ENCODE peak calls at places on chromosome 6, in four cellular contexts. One of them, this sample, is unnamed.

GRCh38 chr6:88455317-88455716 is 289.2 kb upstream of the CNR1 start:
- DNase-seq in K562: no peak
- DNase-seq in HepG2: no peak
- DNase-seq in GM12878: no peak
- DNase-seq in this sample: no peak

GRCh38 chr6:31308050-31308844 is 36.4 kb upstream of the HLA-C start:
- DNase-seq in K562: peak
- DNase-seq in HepG2: no peak
- DNase-seq in GM12878: no peak
- DNase-seq in this sample: no peak

GRCh38 chr6:108782231-108783041 is 65.8 kb upstream of the ARMC2 start:
- DNase-seq in K562: peak
- DNase-seq in HepG2: peak
- DNase-seq in GM12878: no peak
- DNase-seq in this sample: peak

GRCh38 chr6:11667876-11668275 is 110.7 kb downstream of the ADTRP start:
- DNase-seq in K562: no peak
- DNase-seq in HepG2: no peak
- DNase-seq in GM12878: no peak
- DNase-seq in this sample: no peak

GRCh38 chr6:128282956-128283355 is 237.4 kb downstream of the PTPRK start:
- DNase-seq in K562: no peak
- DNase-seq in HepG2: no peak
- DNase-seq in GM12878: no peak
- DNase-seq in this sample: no peak

GRCh38 chr6:158170656-158171081 is 2.5 kb downstream of the GTF2H5 start:
- DNase-seq in K562: no peak
- DNase-seq in HepG2: peak
- DNase-seq in GM12878: no peak
- DNase-seq in this sample: no peak

GRCh38 chr6:4603291-4603690 is 172.9 kb upstream of the CDYL start:
- DNase-seq in K562: no peak
- DNase-seq in HepG2: no peak
- DNase-seq in GM12878: no peak
- DNase-seq in this sample: no peak

GRCh38 chr6:129748212-129748900 is 38.4 kb upstream of the ARHGAP18 start:
- DNase-seq in K562: peak
- DNase-seq in HepG2: peak
- DNase-seq in GM12878: peak
- DNase-seq in this sample: no peak

GRCh38 chr6:360791-361373 is 30.7 kb upstream of the IRF4 start:
- DNase-seq in K562: no peak
- DNase-seq in HepG2: no peak
- DNase-seq in GM12878: no peak
- DNase-seq in this sample: no peak

GRCh38 chr6:114040871-114041270 is 69.9 kb upstream of the HDAC2 start:
- DNase-seq in K562: no peak
- DNase-seq in HepG2: no peak
- DNase-seq in GM12878: no peak
- DNase-seq in this sample: no peak

GRCh38 chr6:116229287-116229913 is 24.5 kb downstream of the TSPYL4 start:
- DNase-seq in K562: peak
- DNase-seq in HepG2: no peak
- DNase-seq in GM12878: no peak
- DNase-seq in this sample: peak

GRCh38 chr6:128494440-128494839 is 26.0 kb downstream of the PTPRK start:
- DNase-seq in K562: no peak
- DNase-seq in HepG2: no peak
- DNase-seq in GM12878: no peak
- DNase-seq in this sample: no peak

GRCh38 chr6:89582669-89583325 is 55.8 kb downstream of the LYRM2 start:
- DNase-seq in K562: no peak
- DNase-seq in HepG2: no peak
- DNase-seq in GM12878: no peak
- DNase-seq in this sample: no peak

GRCh38 chr6:115001726-115002436 is 659.1 kb upstream of the HS3ST5 start:
- DNase-seq in K562: no peak
- DNase-seq in HepG2: peak
- DNase-seq in GM12878: no peak
- DNase-seq in this sample: no peak

GRCh38 chr6:134420638-134421181 is 102.8 kb upstream of the SGK1 start:
- DNase-seq in K562: no peak
- DNase-seq in HepG2: no peak
- DNase-seq in GM12878: no peak
- DNase-seq in this sample: no peak

GRCh38 chr6:18507018-18507415 is 119.9 kb downstream of the RNF144B start:
- DNase-seq in K562: no peak
- DNase-seq in HepG2: no peak
- DNase-seq in GM12878: no peak
- DNase-seq in this sample: no peak

GRCh38 chr6:110399219-110400071 is 15.9 kb downstream of the DDO start:
- DNase-seq in K562: no peak
- DNase-seq in HepG2: no peak
- DNase-seq in GM12878: no peak
- DNase-seq in this sample: no peak

GRCh38 chr6:119966484-119966883 is 616.9 kb upstream of the MAN1A1 start:
- DNase-seq in K562: peak
- DNase-seq in HepG2: peak
- DNase-seq in GM12878: no peak
- DNase-seq in this sample: no peak

GRCh38 chr6:37676071-37676470 is 21.6 kb downstream of the MDGA1 start:
- DNase-seq in K562: no peak
- DNase-seq in HepG2: no peak
- DNase-seq in GM12878: no peak
- DNase-seq in this sample: no peak

GRCh38 chr6:82492134-82492533 is 128.5 kb downstream of the TPBG start:
- DNase-seq in K562: no peak
- DNase-seq in HepG2: no peak
- DNase-seq in GM12878: no peak
- DNase-seq in this sample: no peak

GRCh38 chr6:159807150-159807859 is 7.2 kb downstream of the PNLDC1 start:
- DNase-seq in K562: no peak
- DNase-seq in HepG2: peak
- DNase-seq in GM12878: no peak
- DNase-seq in this sample: no peak

GRCh38 chr6:139515511-139515910 is 141.1 kb upstream of the CITED2 start:
- DNase-seq in K562: no peak
- DNase-seq in HepG2: peak
- DNase-seq in GM12878: no peak
- DNase-seq in this sample: no peak

GRCh38 chr6:36853325-36853724 is 14.1 kb upstream of the CPNE5 start:
- DNase-seq in K562: no peak
- DNase-seq in HepG2: no peak
- DNase-seq in GM12878: no peak
- DNase-seq in this sample: no peak

GRCh38 chr6:18413320-18413830 is 26.2 kb downstream of the RNF144B start:
- DNase-seq in K562: no peak
- DNase-seq in HepG2: no peak
- DNase-seq in GM12878: no peak
- DNase-seq in this sample: no peak

GRCh38 chr6:25387921-25388320 is 108.7 kb downstream of the CARMIL1 start:
- DNase-seq in K562: no peak
- DNase-seq in HepG2: no peak
- DNase-seq in GM12878: no peak
- DNase-seq in this sample: no peak

GRCh38 chr6:36968266-36968977 is 13.9 kb downstream of the PI16 start:
- DNase-seq in K562: no peak
- DNase-seq in HepG2: no peak
- DNase-seq in GM12878: no peak
- DNase-seq in this sample: no peak

GRCh38 chr6:116570856-116571682 is at the start of gene RWDD1:
- DNase-seq in K562: peak
- DNase-seq in HepG2: peak
- DNase-seq in GM12878: peak
- DNase-seq in this sample: peak

GRCh38 chr6:3232017-3232838 is 4.8 kb upstream of the TUBB2B start:
- DNase-seq in K562: no peak
- DNase-seq in HepG2: no peak
- DNase-seq in GM12878: no peak
- DNase-seq in this sample: no peak

GRCh38 chr6:136526937-136527336 is 23.3 kb downstream of the MAP7 start:
- DNase-seq in K562: no peak
- DNase-seq in HepG2: no peak
- DNase-seq in GM12878: no peak
- DNase-seq in this sample: no peak

GRCh38 chr6:28940294-28940858 is 16.6 kb upstream of the TRIM27 start:
- DNase-seq in K562: peak
- DNase-seq in HepG2: peak
- DNase-seq in GM12878: peak
- DNase-seq in this sample: peak

GRCh38 chr6:2209226-2209809 is 36.1 kb downstream of the GMDS start:
- DNase-seq in K562: no peak
- DNase-seq in HepG2: peak
- DNase-seq in GM12878: peak
- DNase-seq in this sample: peak

GRCh38 chr6:111221804-111222203 is 134.5 kb downstream of the SLC16A10 start:
- DNase-seq in K562: no peak
- DNase-seq in HepG2: no peak
- DNase-seq in GM12878: no peak
- DNase-seq in this sample: no peak

GRCh38 chr6:7438011-7438410 is 48.4 kb downstream of the RIOK1 start:
- DNase-seq in K562: no peak
- DNase-seq in HepG2: no peak
- DNase-seq in GM12878: no peak
- DNase-seq in this sample: no peak

GRCh38 chr6:79227445-79227844 is 7.0 kb downstream of the HMGN3 start:
- DNase-seq in K562: no peak
- DNase-seq in HepG2: no peak
- DNase-seq in GM12878: no peak
- DNase-seq in this sample: no peak

GRCh38 chr6:14275493-14275851 is 157.9 kb downstream of the CD83 start:
- DNase-seq in K562: no peak
- DNase-seq in HepG2: no peak
- DNase-seq in GM12878: no peak
- DNase-seq in this sample: no peak
- TF ChIP-seq FOXK2 in K562: no peak
- TF ChIP-seq FOXK2 in HepG2: no peak
- TF ChIP-seq FOXK2 in GM12878: no peak
- TF ChIP-seq FOXK2 in this sample: no peak

GRCh38 chr6:67666177-67666964 is 968.7 kb upstream of the ADGRB3 start:
- DNase-seq in K562: no peak
- DNase-seq in HepG2: no peak
- DNase-seq in GM12878: no peak
- DNase-seq in this sample: no peak

GRCh38 chr6:67663105-67663895 is 971.8 kb upstream of the ADGRB3 start:
- DNase-seq in K562: no peak
- DNase-seq in HepG2: no peak
- DNase-seq in GM12878: no peak
- DNase-seq in this sample: no peak

GRCh38 chr6:67664942-67665341 is 970.1 kb upstream of the ADGRB3 start:
- DNase-seq in K562: no peak
- DNase-seq in HepG2: no peak
- DNase-seq in GM12878: no peak
- DNase-seq in this sample: no peak

GRCh38 chr6:67667640-67668422 is 967.3 kb upstream of the ADGRB3 start:
- DNase-seq in K562: no peak
- DNase-seq in HepG2: no peak
- DNase-seq in GM12878: no peak
- DNase-seq in this sample: no peak
- TF ChIP-seq TARDBP in K562: no peak
- TF ChIP-seq TARDBP in HepG2: no peak
- TF ChIP-seq TARDBP in GM12878: no peak
- TF ChIP-seq TARDBP in this sample: no peak

DNA sequence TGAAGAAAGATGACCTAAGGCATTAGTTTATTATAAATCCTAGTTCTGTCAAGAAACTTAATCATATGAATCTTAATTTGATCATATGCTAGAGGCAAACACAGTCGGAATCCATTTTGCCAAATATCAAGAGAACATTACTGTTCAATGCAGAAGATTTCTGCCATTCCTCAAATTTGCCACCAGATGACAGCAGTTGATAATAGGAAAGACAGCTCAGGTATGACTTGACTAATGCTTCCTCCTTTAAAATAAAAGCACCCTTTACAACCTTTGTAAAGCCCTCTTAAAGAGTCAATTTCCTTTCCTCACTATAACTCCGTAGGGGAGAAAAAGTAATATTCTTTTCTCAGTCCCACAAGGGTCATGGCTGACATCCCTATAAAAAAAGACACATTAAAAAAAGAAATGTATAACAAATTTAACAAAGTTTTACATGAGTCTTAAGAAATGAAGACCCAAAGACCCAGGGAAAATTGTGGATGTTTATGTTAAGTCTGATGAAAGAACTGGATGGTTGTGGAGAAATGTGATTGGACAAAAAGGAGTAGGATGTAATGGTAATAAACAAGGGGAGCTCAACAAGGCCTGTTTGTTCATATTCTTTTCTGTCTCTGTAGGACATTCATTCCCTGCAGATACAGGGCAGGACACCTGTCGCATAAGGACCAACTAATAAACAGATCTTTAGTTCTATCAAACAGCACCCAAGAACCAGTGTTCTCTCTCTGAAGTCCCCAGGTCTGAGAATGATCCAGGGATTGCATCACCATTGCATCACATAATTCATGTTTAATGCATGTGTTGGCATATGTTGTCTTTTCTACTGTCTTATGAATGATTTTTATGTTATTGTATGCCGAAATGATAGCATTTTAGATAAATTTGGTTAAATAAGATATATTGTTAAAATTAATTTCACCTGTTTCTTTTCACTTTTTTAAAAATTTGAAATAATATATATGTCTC is 23.0 kb upstream of the IL17A start:
- DNase-seq in K562: no peak
- DNase-seq in HepG2: peak
- DNase-seq in GM12878: no peak
- DNase-seq in this sample: peak
- TF ChIP-seq FOXK2 in K562: no peak
- TF ChIP-seq FOXK2 in HepG2: no peak
- TF ChIP-seq FOXK2 in GM12878: no peak
- TF ChIP-seq FOXK2 in this sample: no peak

GRCh38 chr6:105991561-105992314 is 94.4 kb upstream of the PRDM1 start:
- DNase-seq in K562: peak
- DNase-seq in HepG2: peak
- DNase-seq in GM12878: no peak
- DNase-seq in this sample: peak

GRCh38 chr6:105993769-105994521 is 92.2 kb upstream of the PRDM1 start:
- DNase-seq in K562: no peak
- DNase-seq in HepG2: no peak
- DNase-seq in GM12878: no peak
- DNase-seq in this sample: peak

GRCh38 chr6:105992315-105992961 is 93.7 kb upstream of the PRDM1 start:
- DNase-seq in K562: peak
- DNase-seq in HepG2: peak
- DNase-seq in GM12878: peak
- DNase-seq in this sample: peak

GRCh38 chr6:105994522-105995402 is 91.4 kb upstream of the PRDM1 start:
- DNase-seq in K562: no peak
- DNase-seq in HepG2: no peak
- DNase-seq in GM12878: no peak
- DNase-seq in this sample: peak

DNA sequence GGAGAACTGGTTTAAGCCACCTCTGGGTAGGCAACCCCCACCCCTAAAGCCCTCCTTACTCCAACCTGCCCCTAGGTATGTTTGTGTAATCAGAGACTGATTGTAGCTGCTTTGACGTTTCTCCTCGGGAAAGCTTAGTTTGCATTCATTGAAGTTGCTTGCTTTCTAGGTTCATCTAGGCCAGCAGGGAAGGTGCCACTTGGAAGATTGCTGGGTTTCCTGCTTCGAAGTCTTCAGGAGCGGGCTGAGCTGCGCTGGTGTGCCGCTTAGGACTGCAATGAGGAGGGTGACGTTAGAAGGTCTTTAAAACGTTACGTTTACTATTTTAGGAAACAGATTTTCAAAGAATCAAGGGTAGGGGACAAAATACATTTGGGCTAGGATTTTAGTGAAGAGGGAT is 92.8 kb upstream of the PRDM1 start:
- DNase-seq in K562: no peak
- DNase-seq in HepG2: no peak
- DNase-seq in GM12878: no peak
- DNase-seq in this sample: no peak
- TF ChIP-seq TARDBP in K562: no peak
- TF ChIP-seq TARDBP in HepG2: no peak
- TF ChIP-seq TARDBP in GM12878: no peak
- TF ChIP-seq TARDBP in this sample: no peak

This sample was measured in HEK293T.